ENCODE peak calls at places on chromosome 7, in seven cellular contexts. E, J, Z, N, F, D and U are unnamed samples.
A peak's percentile ranks its signal among the peaks of the same experiment; 100 is the strongest.

GRCh38 chr7:29516491-29516890 is 47.1 kb upstream of the PRR15 start:
- DNase-seq in J (no peak), E (no peak), D (no peak), N (no peak), Z (no peak), F (no peak), U (no peak)

GRCh38 chr7:16730937-16731336 is 22.6 kb upstream of the TSPAN13 start:
- DNase-seq in J (no peak), E (no peak), D (no peak), Z (no peak), N (no peak), F (no peak), U (no peak)

GRCh38 chr7:47254081-47255006 is 327.6 kb downstream of the TNS3 start:
- DNase-seq in N (peak; percentile 70), J (peak; percentile 51), Z (peak; percentile 66), D (peak; percentile 90), E (peak; percentile 60), F (peak; percentile 57), U (peak; percentile 90)

GRCh38 chr7:105699568-105700236 is 118.4 kb upstream of the EFCAB10 start:
- DNase-seq in J (no peak), D (no peak), Z (no peak), N (no peak), E (no peak), F (no peak), U (no peak)

GRCh38 chr7:518630-519428 is 817 bp downstream of the PDGFA start:
- DNase-seq in E (peak; percentile 79), Z (peak; percentile 43), D (peak; percentile 87), N (no peak), F (peak; percentile 78), J (peak; percentile 76), U (peak; percentile 78)

GRCh38 chr7:29106128-29106988 is 40.0 kb downstream of the CPVL start:
- DNase-seq in Z (peak; percentile 61), N (peak; percentile 44), J (peak; percentile 41), E (peak; percentile 67), F (peak; percentile 82), D (no peak), U (peak; percentile 17)

GRCh38 chr7:47454066-47454950 is 127.6 kb downstream of the TNS3 start:
- DNase-seq in E (no peak), D (no peak), N (no peak), F (no peak), J (peak; percentile 58), Z (no peak), U (no peak)

GRCh38 chr7:1693419-1693990 is 23.4 kb downstream of the ELFN1 start:
- DNase-seq in Z (no peak), D (peak; percentile 41), N (no peak), J (no peak), F (no peak), E (no peak), U (no peak)

GRCh38 chr7:84002348-84002747 is 192.2 kb downstream of the SEMA3A start:
- DNase-seq in N (no peak), J (no peak), D (no peak), F (no peak), Z (no peak), E (peak; percentile 15), U (no peak)

GRCh38 chr7:130560972-130561371 is 69.1 kb downstream of the MEST start:
- DNase-seq in J (peak; percentile 12), D (no peak), Z (peak; percentile 78), N (peak; percentile 92), F (peak; percentile 68), E (peak; percentile 53), U (peak; percentile 62)

GRCh38 chr7:25780904-25781303 is 371.1 kb upstream of the NFE2L3 start:
- DNase-seq in N (no peak), D (no peak), J (no peak), E (no peak), F (no peak), Z (no peak), U (no peak)

GRCh38 chr7:39811161-39811614 is 138.9 kb upstream of the CDK13 start:
- DNase-seq in J (peak; percentile 26), E (peak; percentile 40), D (no peak), F (peak; percentile 33), Z (no peak), N (no peak), U (no peak)

GRCh38 chr7:116259821-116260440 is 49.6 kb downstream of the TES start:
- DNase-seq in J (peak; percentile 56), F (peak; percentile 77), Z (no peak), D (no peak), N (no peak), E (peak; percentile 91), U (no peak)

GRCh38 chr7:137001041-137001440 is 132.6 kb downstream of the CHRM2 start:
- DNase-seq in N (no peak), F (peak; percentile 15), D (no peak), Z (no peak), J (no peak), E (no peak), U (no peak)

GRCh38 chr7:151853896-151854807 is 22.8 kb downstream of the PRKAG2 start:
- DNase-seq in F (no peak), N (no peak), D (peak; percentile 62), Z (no peak), E (peak; percentile 9), J (no peak), U (no peak)

GRCh38 chr7:90178592-90179279 is 24.5 kb downstream of the STEAP1 start:
- DNase-seq in F (peak; percentile 65), D (no peak), Z (peak; percentile 64), E (peak; percentile 92), N (peak; percentile 54), J (peak; percentile 90), U (peak; percentile 29)

GRCh38 chr7:44964831-44965440 is 13.9 kb downstream of the MYO1G start:
- DNase-seq in J (no peak), F (no peak), E (no peak), Z (no peak), D (no peak), N (no peak), U (peak; percentile 25)

GRCh38 chr7:491958-492713 is 27.5 kb downstream of the PDGFA start:
- DNase-seq in E (no peak), F (no peak), N (no peak), Z (no peak), D (peak; percentile 33), J (no peak), U (no peak)

GRCh38 chr7:138967159-138967558 is 14.0 kb downstream of the KIAA1549 start:
- DNase-seq in J (no peak), N (no peak), F (no peak), E (no peak), D (no peak), Z (no peak), U (no peak)

GRCh38 chr7:51430480-51431086 is 114.0 kb upstream of the COBL start:
- DNase-seq in F (peak; percentile 49), N (peak; percentile 73), Z (peak; percentile 48), D (no peak), J (no peak), E (peak; percentile 26), U (peak; percentile 56)

GRCh38 chr7:56222866-56223265 is 106.6 kb upstream of the NUPR2 start:
- DNase-seq in E (no peak), Z (no peak), J (no peak), D (no peak), N (no peak), F (no peak), U (no peak)

DNA sequence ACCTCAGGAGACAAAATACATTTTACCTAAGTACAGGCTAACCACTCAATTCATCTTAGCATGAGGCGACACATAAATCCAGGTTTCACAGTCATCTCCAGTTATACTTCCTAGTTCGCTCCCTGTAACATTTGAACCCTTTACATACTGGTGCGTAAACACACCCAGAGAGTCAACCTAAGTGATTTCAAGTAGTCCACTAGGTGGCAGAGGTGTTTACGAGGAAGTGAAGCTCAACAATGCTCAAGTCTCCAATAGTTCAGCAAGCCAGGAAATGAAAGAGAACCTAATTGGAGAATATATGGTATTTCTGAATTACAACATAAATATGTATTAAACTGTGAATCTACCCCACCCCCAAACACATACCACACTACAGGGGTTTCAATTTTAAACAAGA is 76.3 kb upstream of the ABCB5 start:
- DNase-seq in F (peak; percentile 14), N (peak; percentile 41), Z (no peak), E (peak; percentile 4), J (no peak), D (no peak), U (no peak)
- TF ChIP-seq CTCF in F (peak; percentile 22), N (peak; percentile 42), Z (peak; percentile 12), E (peak; percentile 17), J (no peak), D (no peak), U (no peak)

GRCh38 chr7:92749832-92750231 is 86.5 kb downstream of the CDK6 start:
- DNase-seq in Z (no peak), J (no peak), F (no peak), E (no peak), N (no peak), D (no peak), U (no peak)
- TF ChIP-seq CTCF in Z (no peak), J (no peak), F (no peak), E (no peak), N (no peak), D (no peak), U (no peak)

DNA sequence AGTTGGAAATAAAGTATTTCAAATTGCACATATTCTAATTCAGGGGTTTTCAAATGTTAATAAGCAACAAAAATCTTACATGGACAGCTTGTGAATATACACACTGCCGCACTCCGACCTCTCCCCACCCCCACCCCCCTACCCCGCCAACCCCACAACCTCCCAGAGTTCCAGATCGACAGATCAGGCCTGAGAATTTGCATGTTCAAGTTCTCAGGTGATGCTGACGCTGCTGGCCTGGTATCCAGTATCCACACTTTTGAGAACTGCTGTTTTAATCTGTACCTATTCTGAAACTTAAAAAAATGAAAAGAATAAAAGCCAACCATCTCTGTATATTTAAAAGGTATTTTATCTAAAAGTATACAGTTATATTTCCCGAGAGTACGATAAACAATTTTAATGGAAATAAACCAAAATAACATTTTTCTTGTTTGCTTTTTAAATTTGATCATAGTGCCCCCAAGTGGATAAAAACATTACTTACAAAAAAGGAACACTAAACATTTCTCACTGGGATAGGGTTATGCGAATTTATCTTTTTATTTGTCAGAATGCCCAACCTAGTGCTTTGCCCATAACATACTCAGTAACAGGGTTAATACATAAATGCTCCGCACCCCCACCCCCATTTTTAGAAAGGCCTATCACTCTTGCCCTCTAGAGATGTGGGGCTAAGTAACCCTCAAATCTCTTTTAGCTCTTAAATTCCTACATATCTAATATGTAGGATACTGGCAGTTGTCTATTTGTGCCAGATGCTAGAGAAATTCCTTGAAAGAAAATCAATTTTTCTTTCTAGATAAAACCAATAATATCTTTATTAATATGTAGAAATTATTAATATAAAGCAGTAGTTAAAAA is 166.3 kb downstream of the RNF133 start:
- DNase-seq in N (peak; percentile 61), E (peak; percentile 15), F (peak; percentile 45), J (no peak), Z (no peak), D (no peak), U (peak; percentile 5)
- TF ChIP-seq CTCF in N (peak; percentile 64), E (peak; percentile 49), F (peak; percentile 32), J (peak; percentile 17), Z (peak; percentile 21), D (peak; percentile 28), U (no peak)

GRCh38 chr7:95847061-95847460 is 74.7 kb downstream of the DYNC1I1 start:
- DNase-seq in N (no peak), F (no peak), E (peak; percentile 12), J (no peak), Z (no peak), D (no peak), U (no peak)

GRCh38 chr7:95843286-95843685 is 70.9 kb downstream of the DYNC1I1 start:
- DNase-seq in J (no peak), D (no peak), F (peak; percentile 13), N (no peak), Z (peak; percentile 20), E (peak; percentile 27), U (no peak)

GRCh38 chr7:95845007-95845406 is 72.7 kb downstream of the DYNC1I1 start:
- DNase-seq in Z (peak; percentile 16), D (no peak), F (peak; percentile 3), J (no peak), N (peak; percentile 29), E (peak; percentile 26), U (no peak)

GRCh38 chr7:95840953-95841950 is 68.9 kb downstream of the DYNC1I1 start:
- DNase-seq in J (no peak), D (no peak), F (no peak), N (no peak), Z (peak; percentile 46), E (no peak), U (peak; percentile 28)
- TF ChIP-seq CTCF in J (peak; percentile 5), D (no peak), F (peak; percentile 32), N (peak; percentile 40), Z (peak; percentile 45), E (peak; percentile 35), U (peak; percentile 14)